ENCODE peak calls at places on chromosome 17, in five cellular contexts. P is breast epithelium, Q is A549, G is endothelial cell of umbilical vein, E is gastrocnemius medialis. S is an unnamed sample.
A peak's percentile ranks its signal among the peaks of the same experiment; 100 is the strongest.

GRCh38 chr17:17495448-17496188 is 577 bp downstream of the RASD1 start:
- DNase-seq in P (no peak), Q (no peak), G (peak; percentile 64), E (no peak), S (no peak)

GRCh38 chr17:39652635-39653315 is 12.4 kb upstream of the TCAP start:
- DNase-seq in P (no peak), Q (no peak), G (peak; percentile 42), E (no peak), S (no peak)

GRCh38 chr17:83119987-83120864 is 40.8 kb downstream of the METRNL start:
- DNase-seq in P (no peak), Q (no peak), G (no peak), E (no peak), S (no peak)

GRCh38 chr17:60695960-60696359 is 18.3 kb downstream of the BCAS3 start:
- DNase-seq in P (no peak), Q (no peak), G (no peak), E (no peak), S (no peak)

GRCh38 chr17:45675012-45675411 is 109.1 kb upstream of the CRHR1 start:
- DNase-seq in P (no peak), Q (no peak), G (no peak), E (no peak), S (no peak)

GRCh38 chr17:55726440-55726839 is 3.8 kb upstream of the TMEM100 start:
- DNase-seq in P (peak; percentile 25), Q (peak; percentile 10), G (peak; percentile 41), E (peak; percentile 19), S (peak; percentile 45)

GRCh38 chr17:37614391-37614790 is 5.2 kb upstream of the SYNRG start:
- DNase-seq in P (no peak), Q (no peak), G (no peak), E (no peak), S (peak; percentile 22)

GRCh38 chr17:21081967-21082366 is 39.2 kb upstream of the USP22 start:
- DNase-seq in P (no peak), Q (no peak), G (no peak), E (no peak), S (no peak)

GRCh38 chr17:83135692-83136091 is 56.3 kb downstream of the METRNL start:
- DNase-seq in P (no peak), Q (no peak), G (no peak), E (no peak), S (no peak)

GRCh38 chr17:62862251-62862650 is 54.1 kb upstream of the MARCHF10 start:
- DNase-seq in P (no peak), Q (no peak), G (no peak), E (no peak), S (no peak)

GRCh38 chr17:74770498-74771318 is 5.4 kb downstream of the NAT9 start:
- DNase-seq in P (peak; percentile 77), Q (peak; percentile 88), G (peak; percentile 43), E (peak; percentile 25), S (no peak)
- TF ChIP-seq POLR2A in P (no peak), Q (no peak), G (no peak), E (no peak), S (no peak)

DNA sequence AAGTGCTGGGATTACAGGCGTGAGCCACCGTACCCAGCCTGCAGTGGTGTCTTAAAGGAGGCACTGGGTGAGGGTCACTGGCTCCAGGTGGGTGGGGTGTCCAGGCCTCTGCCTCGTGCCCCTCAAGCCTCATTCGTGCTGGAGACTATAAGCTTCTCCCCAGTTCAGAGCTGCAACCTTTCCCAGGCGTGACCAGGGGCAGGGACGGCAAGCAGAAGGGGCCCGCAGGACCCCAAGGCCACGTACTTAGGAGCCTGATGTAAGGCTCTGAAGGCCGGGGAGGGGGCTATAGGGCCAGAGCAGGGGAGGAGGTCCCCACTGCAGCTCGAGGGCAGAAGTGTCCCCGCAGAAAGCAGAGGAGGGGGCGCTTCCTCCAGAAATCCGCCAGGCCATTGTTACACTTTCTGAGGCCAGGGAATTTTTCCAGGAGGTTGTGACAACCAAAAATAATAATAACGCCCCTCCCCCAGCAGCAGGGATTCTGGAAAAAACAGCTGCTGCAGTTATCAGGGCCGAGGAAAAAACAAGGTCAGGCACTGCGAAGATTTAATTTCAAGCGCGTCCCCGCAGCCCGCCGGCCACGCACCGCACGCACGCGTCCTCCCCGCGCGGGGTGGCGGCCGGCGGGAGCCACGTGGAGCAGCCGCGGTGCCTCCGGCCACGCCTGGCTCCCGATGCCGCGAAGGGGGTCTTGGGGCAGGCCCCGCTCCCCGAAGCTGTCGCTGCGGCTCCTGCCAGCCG is 45.7 kb upstream of the SLC38A10 start:
- DNase-seq in P (no peak), Q (no peak), G (peak; percentile 70), E (peak; percentile 65), S (no peak)
- TF ChIP-seq POLR2A in P (no peak), Q (no peak), G (no peak), E (peak; percentile 65), S (no peak)

GRCh38 chr17:79986441-79987186 is 49.1 kb downstream of the TBC1D16 start:
- DNase-seq in P (no peak), Q (no peak), G (no peak), E (no peak), S (no peak)
- TF ChIP-seq POLR2A in P (no peak), Q (no peak), G (no peak), E (no peak), S (no peak)

GRCh38 chr17:48760411-48760810 is 31.9 kb upstream of the HOXB13 start:
- DNase-seq in P (no peak), Q (no peak), G (no peak), E (no peak), S (no peak)
- TF ChIP-seq POLR2A in P (no peak), Q (no peak), G (no peak), E (no peak), S (no peak)